ENCODE peak calls at places on chromosomes 16 and 17, in nine cellular contexts. Q is GM13976, G is foreskin fibroblast, D is GM10248, X is IMR-90, H is Peyer's patch, V is mammary epithelial cell, R is psoas muscle, I is AG09309. J is an unnamed sample.

GRCh38 chr16:78629173-78629572 is 529.7 kb downstream of the WWOX start:
- DNase-seq in X (no peak), D (no peak), Q (no peak), R (no peak), V (no peak), H (no peak), G (peak; percentile 1), I (no peak), J (no peak)

GRCh38 chr17:49832840-49833599 is 14.8 kb downstream of the TAC4 start:
- DNase-seq in V (no peak), Q (no peak), X (no peak), H (no peak), I (no peak), G (no peak), R (no peak), D (no peak), J (no peak)

GRCh38 chr16:54342966-54343365 is 56.4 kb upstream of the IRX3 start:
- DNase-seq in I (no peak), D (no peak), H (no peak), X (no peak), V (peak; percentile 32), G (peak; percentile 24), Q (no peak), R (no peak), J (peak; percentile 54)

GRCh38 chr16:86448306-86448705 is 62.0 kb upstream of the FOXF1 start:
- DNase-seq in V (no peak), Q (no peak), X (peak; percentile 32), G (no peak), D (no peak), H (no peak), R (no peak), I (no peak), J (no peak)

GRCh38 chr17:2989855-2990254 is 73.6 kb downstream of the OR1D5 start:
- DNase-seq in Q (no peak), D (no peak), V (no peak), X (no peak), G (no peak), R (no peak), I (no peak), H (no peak), J (no peak)

GRCh38 chr17:8118769-8119574 is 658 bp upstream of the ALOXE3 start:
- DNase-seq in V (peak; percentile 75), X (peak; percentile 80), Q (peak; percentile 89), H (peak; percentile 86), R (peak; percentile 90), D (peak; percentile 87), I (no peak), G (peak; percentile 92), J (peak; percentile 79)

GRCh38 chr17:10532026-10532425 is 13.7 kb upstream of the MYH1 start:
- DNase-seq in R (no peak), V (no peak), G (no peak), Q (no peak), X (no peak), I (no peak), D (no peak), H (no peak), J (no peak)

GRCh38 chr17:36728030-36728991 is 126.9 kb downstream of the MRM1 start:
- DNase-seq in G (no peak), V (no peak), I (no peak), Q (no peak), X (no peak), H (no peak), D (no peak), R (no peak), J (no peak)

GRCh38 chr16:31274831-31275816 is 15.3 kb downstream of the ITGAM start:
- DNase-seq in X (no peak), D (peak; percentile 3), V (peak; percentile 95), R (no peak), H (no peak), Q (no peak), G (no peak), I (no peak), J (no peak)

GRCh38 chr17:39001703-39002637 is 34.8 kb upstream of the FBXO47 start:
- DNase-seq in Q (no peak), I (peak; percentile 52), G (peak; percentile 95), V (peak; percentile 88), H (no peak), R (peak; percentile 86), X (peak; percentile 13), D (no peak), J (peak; percentile 87)

GRCh38 chr17:48612456-48612853 is 1.6 kb upstream of the HOXB7 start:
- DNase-seq in I (no peak), V (no peak), H (no peak), R (no peak), Q (no peak), X (peak; percentile 54), D (no peak), G (peak; percentile 34), J (no peak)

GRCh38 chr17:48613862-48614694 is 1.0 kb downstream of the HOXB8 start:
- DNase-seq in R (no peak), Q (no peak), G (peak; percentile 27), D (no peak), H (no peak), V (no peak), X (peak; percentile 31), I (no peak), J (no peak)

GRCh38 chr17:48614904-48615211 is 234 bp downstream of the HOXB8 start:
- DNase-seq in V (no peak), Q (no peak), H (no peak), X (no peak), I (no peak), R (no peak), G (no peak), D (no peak), J (no peak)

GRCh38 chr17:48611681-48612455 is 1.1 kb upstream of the HOXB7 start:
- DNase-seq in D (no peak), X (no peak), I (no peak), R (no peak), G (no peak), V (no peak), Q (no peak), H (no peak), J (no peak)

DNA sequence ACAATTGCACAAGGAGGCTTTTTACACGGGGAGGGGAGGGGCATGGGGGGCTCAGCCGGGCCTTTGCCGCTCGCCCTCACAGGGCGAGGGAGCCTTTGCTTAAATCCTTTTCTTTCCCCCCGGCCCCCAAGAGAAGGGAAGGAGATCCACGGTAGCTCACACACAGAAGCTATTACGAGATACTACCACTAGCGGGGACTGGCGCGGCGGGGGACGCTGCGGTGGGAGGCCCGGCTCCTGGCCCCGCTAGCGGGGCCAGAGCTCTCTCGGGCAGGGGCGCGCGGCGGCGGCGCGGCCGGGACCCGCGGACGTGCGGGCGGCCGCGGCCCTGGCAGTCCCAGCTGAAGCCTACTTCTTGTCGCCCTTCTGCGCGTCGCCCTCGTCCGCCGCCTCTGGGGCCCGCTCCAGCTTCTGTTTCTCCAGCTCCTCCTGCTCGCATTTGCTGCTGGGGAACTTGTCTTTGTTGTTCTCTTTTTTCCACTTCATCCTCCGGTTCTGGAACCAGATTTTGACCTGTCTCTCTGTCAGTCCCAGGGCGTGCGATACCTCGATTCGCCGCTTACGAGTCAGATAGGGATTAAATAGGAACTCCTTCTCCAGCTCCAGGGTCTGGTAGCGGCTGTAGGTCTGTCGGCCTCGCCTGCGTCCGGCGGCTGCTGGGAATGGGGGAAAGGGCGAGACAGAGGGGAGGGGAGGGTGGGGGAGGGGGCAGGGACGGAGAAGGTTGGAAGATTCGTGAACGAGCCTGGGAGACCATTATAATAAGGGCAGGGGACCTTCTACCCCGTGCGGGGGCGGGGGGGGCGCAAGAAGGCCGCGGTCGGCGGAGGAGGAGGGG is 2.0 kb downstream of the HOXB8 start:
- DNase-seq in R (peak; percentile 55), D (peak; percentile 69), V (peak; percentile 34), I (no peak), Q (peak; percentile 76), G (peak; percentile 31), H (no peak), X (peak; percentile 61), J (no peak)
- TF ChIP-seq CTCF in R (peak; percentile 36), D (no peak), V (no peak), I (peak; percentile 10), Q (no peak), G (no peak), H (peak; percentile 34), X (peak; percentile 33), J (no peak)

GRCh38 chr17:47742319-47743181 is 9.5 kb downstream of the TBX21 start:
- DNase-seq in I (no peak), Q (peak; percentile 72), V (no peak), D (peak; percentile 57), H (peak; percentile 45), X (no peak), G (no peak), R (no peak), J (no peak)
- TF ChIP-seq CTCF in I (peak; percentile 29), Q (peak; percentile 22), V (no peak), D (peak; percentile 33), H (no peak), X (peak; percentile 36), G (peak; percentile 4), R (no peak), J (peak; percentile 67)

GRCh38 chr17:61384384-61385090 is 15.1 kb upstream of the TBX2 start:
- DNase-seq in G (peak; percentile 49), I (no peak), V (no peak), X (no peak), Q (no peak), R (no peak), D (no peak), H (no peak), J (no peak)

GRCh38 chr17:61387011-61387410 is 12.6 kb upstream of the TBX2 start:
- DNase-seq in G (no peak), R (no peak), I (no peak), V (no peak), D (no peak), H (no peak), Q (no peak), X (no peak), J (no peak)

GRCh38 chr17:61386251-61386650 is 13.4 kb upstream of the TBX2 start:
- DNase-seq in R (no peak), G (no peak), Q (no peak), H (no peak), D (no peak), V (no peak), I (no peak), X (no peak), J (no peak)

GRCh38 chr17:61385091-61385868 is 14.4 kb upstream of the TBX2 start:
- DNase-seq in Q (no peak), X (no peak), R (no peak), G (no peak), D (no peak), I (no peak), H (no peak), V (no peak), J (no peak)

GRCh38 chr17:61385869-61386245 is 13.8 kb upstream of the TBX2 start:
- DNase-seq in Q (no peak), R (no peak), I (no peak), V (no peak), X (peak; percentile 46), H (no peak), D (no peak), G (peak; percentile 67), J (no peak)
- TF ChIP-seq CTCF in Q (no peak), R (no peak), I (no peak), V (no peak), X (peak; percentile 25), H (no peak), D (no peak), G (no peak), J (no peak)

DNA sequence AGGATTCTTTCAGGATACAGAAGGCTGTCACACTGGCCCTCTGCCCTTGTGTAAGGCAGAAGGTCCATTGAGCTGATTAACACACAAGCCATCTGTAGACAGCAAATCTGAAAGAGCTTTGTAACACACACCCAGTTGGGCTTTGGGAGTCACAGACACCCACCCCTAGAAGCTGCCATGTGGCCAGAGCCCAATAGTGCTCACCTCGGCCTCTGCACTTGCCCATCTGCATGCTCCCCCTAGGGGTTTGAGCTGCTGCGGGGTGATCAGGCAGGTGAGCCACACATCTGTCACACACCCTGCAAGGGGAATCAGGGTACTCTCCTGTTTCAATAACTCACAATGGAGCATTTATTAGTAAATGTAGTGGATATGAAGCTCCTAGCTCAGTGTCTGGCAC is 138.3 kb downstream of the CHD9NB start:
- DNase-seq in D (no peak), I (no peak), V (no peak), Q (no peak), G (no peak), H (no peak), X (no peak), R (no peak), J (no peak)
- TF ChIP-seq CTCF in D (no peak), I (no peak), V (no peak), Q (no peak), G (no peak), H (no peak), X (no peak), R (no peak), J (no peak)

J was measured in HFFc6.